ENCODE peak calls at places on chromosomes 4 and X, in seven cellular contexts. G, Y, C, E, I, R and T are unnamed samples.
A peak's percentile ranks its signal among the peaks of the same experiment; 100 is the strongest.

GRCh38 chr4:175614880-175615279 is 197.2 kb downstream of the GPM6A start:
- DNase-seq in I (no peak), G (no peak), E (no peak), R (no peak), C (no peak), Y (no peak), T (no peak)

GRCh38 chr4:20432098-20432497 is 180.4 kb downstream of the SLIT2 start:
- DNase-seq in Y (no peak), C (peak; percentile 75), R (no peak), E (no peak), I (no peak), G (no peak), T (no peak)

GRCh38 chr4:183996868-183997267 is 91.8 kb downstream of the STOX2 start:
- DNase-seq in Y (no peak), G (no peak), R (no peak), E (no peak), I (no peak), C (no peak), T (no peak)

GRCh38 chr4:10074767-10075105 is 41.9 kb downstream of the WDR1 start:
- DNase-seq in R (no peak), I (peak; percentile 16), Y (no peak), E (no peak), G (no peak), C (peak; percentile 31), T (no peak)

GRCh38 chr4:173700650-173701049 is 170.6 kb upstream of the HAND2 start:
- DNase-seq in R (no peak), Y (no peak), C (no peak), I (no peak), G (no peak), E (no peak), T (no peak)

GRCh38 chrX:132612990-132613564 is 124.2 kb upstream of the MBNL3 start:
- DNase-seq in C (peak; percentile 58), G (no peak), Y (peak; percentile 61), R (peak; percentile 19), I (no peak), E (peak; percentile 26), T (peak; percentile 7)

GRCh38 chrX:15645266-15645665 is 19.3 kb downstream of the CLTRN start:
- DNase-seq in G (no peak), Y (no peak), E (no peak), R (no peak), I (peak; percentile 2), C (peak; percentile 17), T (no peak)

GRCh38 chrX:11609109-11609508 is 56.6 kb downstream of the ARHGAP6 start:
- DNase-seq in Y (no peak), G (no peak), E (no peak), I (no peak), R (no peak), C (no peak), T (no peak)

GRCh38 chr4:7845493-7846124 is 94.1 kb downstream of the AFAP1 start:
- DNase-seq in I (no peak), Y (no peak), E (no peak), C (peak; percentile 55), R (no peak), G (no peak), T (no peak)

GRCh38 chrX:47649781-47650163 is 591 bp downstream of the ELK1 start:
- DNase-seq in G (no peak), Y (no peak), I (no peak), R (no peak), C (no peak), E (no peak), T (no peak)

GRCh38 chr4:110196871-110197420 is 1.5 kb downstream of the ELOVL6 start:
- DNase-seq in G (no peak), I (no peak), R (peak; percentile 15), E (no peak), C (peak; percentile 79), Y (no peak), T (peak; percentile 14)

GRCh38 chr4:73707918-73708577 is 32.3 kb upstream of the CXCL8 start:
- DNase-seq in G (peak; percentile 69), Y (peak; percentile 50), C (no peak), E (peak; percentile 84), R (no peak), I (no peak), T (peak; percentile 81)

GRCh38 chr4:55926610-55927009 is 22.1 kb upstream of the CEP135 start:
- DNase-seq in G (no peak), C (no peak), E (no peak), Y (no peak), R (no peak), I (peak; percentile 25), T (no peak)

GRCh38 chr4:15420642-15421041 is 7.2 kb upstream of the C1QTNF7 start:
- DNase-seq in R (no peak), Y (no peak), E (no peak), G (peak; percentile 31), I (peak; percentile 84), C (no peak), T (no peak)

GRCh38 chrX:34900691-34901090 is 41.9 kb upstream of the FAM47B start:
- DNase-seq in C (no peak), R (no peak), G (no peak), I (no peak), Y (no peak), E (no peak), T (no peak)

GRCh38 chrX:97401154-97401553 is 517.4 kb downstream of the RPA4 start:
- DNase-seq in R (no peak), I (no peak), E (no peak), Y (no peak), G (no peak), C (no peak), T (no peak)

GRCh38 chr4:33696586-33696985 is 2547.7 kb downstream of the ARAP2 start:
- DNase-seq in G (no peak), R (no peak), Y (no peak), C (no peak), I (no peak), E (no peak), T (no peak)

GRCh38 chr4:17066972-17067371 is 168.5 kb upstream of the LDB2 start:
- DNase-seq in C (no peak), I (no peak), E (no peak), G (peak; percentile 76), R (no peak), Y (no peak), T (no peak)

GRCh38 chrX:19535481-19535880 is 20.2 kb upstream of the MAP3K15 start:
- DNase-seq in R (no peak), I (no peak), C (peak; percentile 28), Y (no peak), G (no peak), E (no peak), T (no peak)

GRCh38 chr4:8392591-8393190 is 47.8 kb downstream of the ACOX3 start:
- DNase-seq in G (no peak), C (no peak), I (no peak), Y (peak; percentile 21), R (no peak), E (no peak), T (no peak)

GRCh38 chr4:185933078-185933581 is 121.1 kb upstream of the SORBS2 start:
- DNase-seq in I (no peak), C (no peak), R (no peak), Y (no peak), G (peak; percentile 32), E (peak; percentile 95), T (no peak)

GRCh38 chr4:148452970-148453369 is 10.8 kb upstream of the NR3C2 start:
- DNase-seq in C (no peak), Y (no peak), E (no peak), I (no peak), R (no peak), G (no peak), T (no peak)

GRCh38 chrX:143854006-143854405 is 29.9 kb upstream of the UBE2NL start:
- DNase-seq in E (peak; percentile 13), I (no peak), R (no peak), G (no peak), C (no peak), Y (no peak), T (no peak)

GRCh38 chr4:114250439-114250891 is 271.0 kb upstream of the ARSJ start:
- DNase-seq in G (no peak), I (no peak), E (no peak), Y (no peak), R (no peak), C (no peak), T (no peak)

GRCh38 chr4:74217365-74217764 is 59.4 kb downstream of the MTHFD2L start:
- DNase-seq in R (no peak), G (no peak), E (no peak), Y (no peak), I (no peak), C (no peak), T (no peak)

GRCh38 chr4:156971623-156972369 is at the start of gene PDGFC:
- DNase-seq in Y (peak; percentile 87), G (no peak), C (peak; percentile 92), I (no peak), R (peak; percentile 31), E (no peak), T (peak; percentile 64)

GRCh38 chrX:107710617-107711391 is 64.8 kb downstream of the TSC22D3 start:
- DNase-seq in R (no peak), Y (no peak), G (peak; percentile 82), C (peak; percentile 56), E (no peak), I (peak; percentile 50), T (peak; percentile 38)

GRCh38 chr4:108044951-108045686 is 55.4 kb downstream of the HADH start:
- DNase-seq in G (no peak), I (no peak), Y (no peak), C (no peak), E (no peak), R (no peak), T (peak; percentile 4)

GRCh38 chr4:76658231-76659102 is 223.4 kb downstream of the SHROOM3 start:
- DNase-seq in E (no peak), G (peak; percentile 80), I (no peak), C (no peak), R (no peak), Y (no peak), T (peak; percentile 50)

GRCh38 chr4:168585168-168586091 is 88.6 kb downstream of the PALLD start:
- DNase-seq in C (peak; percentile 91), E (peak; percentile 85), R (peak; percentile 71), I (peak; percentile 54), G (no peak), Y (peak; percentile 86), T (peak; percentile 38)

GRCh38 chrX:79107891-79108718 is 36.4 kb upstream of the GPR174 start:
- DNase-seq in R (no peak), G (no peak), C (no peak), E (no peak), Y (no peak), I (no peak), T (no peak)

GRCh38 chr4:38162240-38162784 is 202.1 kb downstream of the PTTG2 start:
- DNase-seq in G (peak; percentile 74), C (peak; percentile 60), E (no peak), Y (no peak), R (no peak), I (no peak), T (peak; percentile 68)

GRCh38 chr4:101471201-101471600 is 123.9 kb upstream of the PPP3CA start:
- DNase-seq in R (no peak), I (no peak), Y (no peak), G (no peak), E (no peak), C (no peak), T (no peak)

GRCh38 chr4:100168521-100168920 is 21.7 kb downstream of the DDIT4L start:
- DNase-seq in G (peak; percentile 31), I (no peak), R (no peak), C (no peak), Y (no peak), E (no peak), T (no peak)

GRCh38 chr4:180314972-180315371 is 1928.2 kb upstream of the TENM3 start:
- DNase-seq in G (no peak), Y (no peak), I (no peak), C (no peak), R (no peak), E (no peak), T (no peak)

GRCh38 chrX:150035531-150035930 is 97.2 kb upstream of the EOLA2 start:
- DNase-seq in R (no peak), Y (no peak), I (no peak), G (no peak), E (no peak), C (no peak), T (no peak)

GRCh38 chrX:119942831-119943184 is 743 bp downstream of the NKAP start:
- DNase-seq in I (no peak), R (no peak), G (no peak), Y (no peak), E (no peak), C (no peak), T (no peak)

GRCh38 chr4:186723207-186724047 is at the start of gene FAT1:
- DNase-seq in C (peak; percentile 91), G (no peak), I (no peak), Y (peak; percentile 83), E (no peak), R (peak; percentile 40), T (no peak)